ENCODE peak calls at places on chromosomes 7 and 10, in seven cellular contexts. One of them, this sample, is unnamed.

GRCh38 chr10:125340871-125341270 is 180.5 kb upstream of the CTBP2 start:
- DNase-seq in NCI-H2029: no peak
- DNase-seq in activated naive CD4-positive, alpha-beta T cell: no peak
- DNase-seq in CD8-positive, alpha-beta T cell: no peak
- DNase-seq in occipital lobe: no peak
- DNase-seq in substantia nigra: no peak
- DNase-seq in Calu3: no peak
- DNase-seq in this sample: no peak

GRCh38 chr10:84770824-84771223 is 442.4 kb downstream of the CCSER2 start:
- DNase-seq in substantia nigra: no peak
- DNase-seq in activated naive CD4-positive, alpha-beta T cell: no peak
- DNase-seq in NCI-H2029: no peak
- DNase-seq in Calu3: no peak
- DNase-seq in CD8-positive, alpha-beta T cell: no peak
- DNase-seq in occipital lobe: no peak
- DNase-seq in this sample: no peak

GRCh38 chr7:471866-472639 is 47.6 kb downstream of the PDGFA start:
- DNase-seq in activated naive CD4-positive, alpha-beta T cell: no peak
- DNase-seq in NCI-H2029: no peak
- DNase-seq in occipital lobe: no peak
- DNase-seq in Calu3: peak
- DNase-seq in CD8-positive, alpha-beta T cell: no peak
- DNase-seq in substantia nigra: no peak
- DNase-seq in this sample: peak

GRCh38 chr10:72243822-72244437 is 27.9 kb upstream of the ASCC1 start:
- DNase-seq in activated naive CD4-positive, alpha-beta T cell: no peak
- DNase-seq in Calu3: peak
- DNase-seq in CD8-positive, alpha-beta T cell: no peak
- DNase-seq in NCI-H2029: no peak
- DNase-seq in occipital lobe: no peak
- DNase-seq in substantia nigra: no peak
- DNase-seq in this sample: peak

GRCh38 chr7:92325173-92325572 is 79.4 kb downstream of the ANKIB1 start:
- DNase-seq in occipital lobe: no peak
- DNase-seq in activated naive CD4-positive, alpha-beta T cell: no peak
- DNase-seq in NCI-H2029: no peak
- DNase-seq in CD8-positive, alpha-beta T cell: no peak
- DNase-seq in substantia nigra: no peak
- DNase-seq in Calu3: no peak
- DNase-seq in this sample: no peak

GRCh38 chr7:92751902-92752901 is 84.2 kb downstream of the CDK6 start:
- DNase-seq in substantia nigra: no peak
- DNase-seq in CD8-positive, alpha-beta T cell: no peak
- DNase-seq in NCI-H2029: no peak
- DNase-seq in Calu3: no peak
- DNase-seq in activated naive CD4-positive, alpha-beta T cell: no peak
- DNase-seq in occipital lobe: no peak
- DNase-seq in this sample: peak

GRCh38 chr10:70915806-70916205 is 27.4 kb upstream of the PCBD1 start:
- DNase-seq in NCI-H2029: no peak
- DNase-seq in activated naive CD4-positive, alpha-beta T cell: no peak
- DNase-seq in substantia nigra: no peak
- DNase-seq in Calu3: no peak
- DNase-seq in CD8-positive, alpha-beta T cell: no peak
- DNase-seq in occipital lobe: no peak
- DNase-seq in this sample: no peak

GRCh38 chr7:67738-68395 is 124.5 kb upstream of the FAM20C start:
- DNase-seq in substantia nigra: no peak
- DNase-seq in occipital lobe: no peak
- DNase-seq in Calu3: no peak
- DNase-seq in CD8-positive, alpha-beta T cell: no peak
- DNase-seq in activated naive CD4-positive, alpha-beta T cell: no peak
- DNase-seq in NCI-H2029: no peak
- DNase-seq in this sample: no peak

GRCh38 chr10:22554481-22555182 is 159.7 kb downstream of the PIP4K2A start:
- DNase-seq in substantia nigra: peak
- DNase-seq in CD8-positive, alpha-beta T cell: no peak
- DNase-seq in NCI-H2029: peak
- DNase-seq in occipital lobe: peak
- DNase-seq in Calu3: no peak
- DNase-seq in activated naive CD4-positive, alpha-beta T cell: no peak
- DNase-seq in this sample: peak